ENCODE peak calls at places on chromosomes 16 and 17, in ten cellular contexts. L, N, E, Z, O, U, R, J, A and M are unnamed samples.

GRCh38 chr17:40782450-40782849 is at the start of gene KRT27:
- DNase-seq in U (no peak), N (no peak), R (no peak), J (no peak), E (no peak), Z (no peak), A (no peak), L (no peak), O (no peak), M (no peak)

GRCh38 chr17:34712481-34713195 is 133.3 kb downstream of the TMEM132E start:
- DNase-seq in E (no peak), N (no peak), L (no peak), R (no peak), O (no peak), Z (no peak), U (no peak), A (no peak), J (no peak), M (no peak)

GRCh38 chr17:31327534-31328526 is 6.4 kb upstream of the EVI2A start:
- DNase-seq in R (peak), N (no peak), U (peak), J (peak), A (no peak), L (no peak), Z (peak), E (no peak), O (no peak), M (no peak)

GRCh38 chr17:3888343-3889171 is 4.3 kb downstream of the CAMKK1 start:
- DNase-seq in O (no peak), U (peak), Z (peak), J (peak), R (peak), E (no peak), N (no peak), L (peak), A (peak), M (no peak)

GRCh38 chr16:17461951-17462729 is 8.6 kb downstream of the XYLT1 start:
- DNase-seq in N (no peak), E (no peak), J (no peak), Z (no peak), O (no peak), A (no peak), L (no peak), U (no peak), R (no peak), M (no peak)

GRCh38 chr17:2975469-2975958 is 87.9 kb downstream of the OR1D5 start:
- DNase-seq in E (no peak), O (peak), N (peak), R (peak), A (no peak), J (no peak), Z (no peak), L (peak), U (no peak), M (no peak)

GRCh38 chr16:56862776-56863175 is 2.2 kb upstream of the SLC12A3 start:
- DNase-seq in Z (no peak), O (no peak), A (no peak), E (no peak), J (no peak), U (no peak), L (no peak), N (no peak), R (no peak), M (no peak)

GRCh38 chr17:76540381-76541300 is 797 bp downstream of the PRCD start:
- DNase-seq in L (peak), R (peak), O (peak), E (no peak), A (peak), Z (peak), U (peak), N (peak), J (peak), M (peak)

GRCh38 chr17:72702998-72703397 is 389.5 kb downstream of the SLC39A11 start:
- DNase-seq in J (no peak), R (peak), O (no peak), U (no peak), L (no peak), E (no peak), Z (no peak), A (no peak), N (no peak), M (no peak)

GRCh38 chr17:17203173-17203730 is 2.9 kb downstream of the PLD6 start:
- DNase-seq in U (no peak), R (no peak), J (no peak), O (no peak), L (no peak), N (no peak), E (no peak), Z (no peak), A (no peak), M (no peak)

GRCh38 chr16:87697256-87697655 is 68.5 kb downstream of the KLHDC4 start:
- DNase-seq in U (no peak), O (no peak), N (no peak), A (no peak), R (no peak), J (no peak), L (no peak), E (no peak), Z (no peak), M (no peak)

GRCh38 chr17:7034955-7035590 is 742 bp upstream of the SLC16A13 start:
- DNase-seq in A (no peak), R (no peak), N (no peak), Z (no peak), U (no peak), E (peak), J (no peak), O (no peak), L (no peak), M (no peak)

GRCh38 chr17:58120195-58120822 is 27.9 kb upstream of the OR4D1 start:
- DNase-seq in A (peak), U (peak), J (peak), R (peak), L (peak), E (peak), N (no peak), O (peak), Z (peak), M (no peak)

GRCh38 chr16:19014456-19014855 is 30.7 kb downstream of the TMC7 start:
- DNase-seq in O (no peak), N (peak), L (no peak), A (no peak), J (peak), R (peak), U (no peak), E (no peak), Z (no peak), M (no peak)

GRCh38 chr17:57296231-57296630 is 39.9 kb downstream of the MSI2 start:
- DNase-seq in A (no peak), J (no peak), Z (peak), R (no peak), U (peak), E (no peak), O (no peak), L (no peak), N (no peak), M (no peak)

GRCh38 chr17:29442451-29442850 is 52.3 kb downstream of the TAOK1 start:
- DNase-seq in E (no peak), J (no peak), R (no peak), A (no peak), Z (no peak), L (no peak), U (no peak), N (no peak), O (no peak), M (no peak)

GRCh38 chr16:22933173-22933572 is 119.2 kb downstream of the HS3ST2 start:
- DNase-seq in R (peak), Z (no peak), E (no peak), A (no peak), J (no peak), U (no peak), L (no peak), N (no peak), O (no peak), M (no peak)

GRCh38 chr16:66752379-66752778 is 970 bp upstream of the DYNC1LI2 start:
- DNase-seq in L (no peak), R (no peak), J (no peak), Z (no peak), U (no peak), A (no peak), N (no peak), O (no peak), E (no peak), M (no peak)

GRCh38 chr16:56363781-56364565 is 61.4 kb downstream of the AMFR start:
- DNase-seq in A (no peak), J (no peak), O (peak), L (no peak), R (no peak), N (peak), Z (no peak), U (no peak), E (no peak), M (no peak)

GRCh38 chr16:70396209-70396904 is 42.5 kb downstream of the ST3GAL2 start:
- DNase-seq in E (no peak), R (no peak), N (no peak), U (no peak), J (peak), A (no peak), O (no peak), L (no peak), Z (peak), M (no peak)

GRCh38 chr17:15351925-15352324 is 10.5 kb upstream of the TEKT3 start:
- DNase-seq in O (no peak), Z (peak), U (peak), A (peak), E (no peak), R (peak), N (no peak), L (no peak), J (peak), M (no peak)

GRCh38 chr17:82215095-82215971 is 2.7 kb upstream of the CCDC57 start:
- DNase-seq in E (no peak), L (no peak), Z (peak), R (peak), N (peak), O (peak), A (no peak), J (peak), U (no peak), M (no peak)

GRCh38 chr16:55480228-55480655 is 1.2 kb downstream of the MMP2 start:
- DNase-seq in L (peak), U (peak), N (peak), Z (peak), O (peak), J (peak), A (peak), R (peak), E (no peak), M (peak)

GRCh38 chr17:8696951-8697745 is 47.5 kb downstream of the CCDC42 start:
- DNase-seq in A (peak), N (no peak), Z (peak), U (peak), O (no peak), E (no peak), L (no peak), J (no peak), R (peak), M (no peak)

GRCh38 chr17:29929006-29929543 is 953 bp downstream of the SSH2 start:
- DNase-seq in A (no peak), U (peak), L (peak), J (peak), Z (peak), O (peak), N (no peak), E (peak), R (peak), M (no peak)

GRCh38 chr17:74493381-74493833 is 27.0 kb downstream of the CD300A start:
- DNase-seq in N (peak), A (peak), Z (peak), O (peak), R (peak), U (peak), J (peak), L (peak), E (peak), M (peak)

GRCh38 chr16:14339694-14340093 is 268.6 kb downstream of the MRTFB start:
- DNase-seq in N (no peak), E (no peak), J (no peak), U (no peak), Z (no peak), L (no peak), R (no peak), A (no peak), O (no peak), M (no peak)

GRCh38 chr16:70706948-70707465 is 21.2 kb upstream of the MTSS2 start:
- DNase-seq in J (peak), E (no peak), L (no peak), N (no peak), R (peak), Z (peak), U (peak), O (no peak), A (no peak), M (no peak)

GRCh38 chr17:2259769-2260536 is 43.6 kb downstream of the SMG6 start:
- DNase-seq in L (no peak), J (peak), Z (peak), O (no peak), A (no peak), R (no peak), E (peak), N (no peak), U (no peak), M (no peak)

GRCh38 chr17:81346090-81346907 is 49.0 kb upstream of the BAHCC1 start:
- DNase-seq in R (peak), L (peak), N (peak), J (peak), E (peak), A (peak), O (peak), Z (peak), U (peak), M (peak)

GRCh38 chr16:47774661-47775060 is 313.5 kb downstream of the PHKB start:
- DNase-seq in A (no peak), O (no peak), R (peak), U (peak), E (no peak), J (peak), L (peak), Z (peak), N (no peak), M (no peak)

GRCh38 chr16:324451-325334 is 27.8 kb downstream of the AXIN1 start:
- DNase-seq in N (no peak), O (no peak), E (peak), J (no peak), Z (no peak), L (no peak), U (no peak), R (no peak), A (no peak), M (no peak)

GRCh38 chr17:76884995-76885896 is 17.0 kb downstream of the MGAT5B start:
- DNase-seq in Z (no peak), O (no peak), R (no peak), E (no peak), U (no peak), L (no peak), N (no peak), A (no peak), J (no peak), M (no peak)

DNA sequence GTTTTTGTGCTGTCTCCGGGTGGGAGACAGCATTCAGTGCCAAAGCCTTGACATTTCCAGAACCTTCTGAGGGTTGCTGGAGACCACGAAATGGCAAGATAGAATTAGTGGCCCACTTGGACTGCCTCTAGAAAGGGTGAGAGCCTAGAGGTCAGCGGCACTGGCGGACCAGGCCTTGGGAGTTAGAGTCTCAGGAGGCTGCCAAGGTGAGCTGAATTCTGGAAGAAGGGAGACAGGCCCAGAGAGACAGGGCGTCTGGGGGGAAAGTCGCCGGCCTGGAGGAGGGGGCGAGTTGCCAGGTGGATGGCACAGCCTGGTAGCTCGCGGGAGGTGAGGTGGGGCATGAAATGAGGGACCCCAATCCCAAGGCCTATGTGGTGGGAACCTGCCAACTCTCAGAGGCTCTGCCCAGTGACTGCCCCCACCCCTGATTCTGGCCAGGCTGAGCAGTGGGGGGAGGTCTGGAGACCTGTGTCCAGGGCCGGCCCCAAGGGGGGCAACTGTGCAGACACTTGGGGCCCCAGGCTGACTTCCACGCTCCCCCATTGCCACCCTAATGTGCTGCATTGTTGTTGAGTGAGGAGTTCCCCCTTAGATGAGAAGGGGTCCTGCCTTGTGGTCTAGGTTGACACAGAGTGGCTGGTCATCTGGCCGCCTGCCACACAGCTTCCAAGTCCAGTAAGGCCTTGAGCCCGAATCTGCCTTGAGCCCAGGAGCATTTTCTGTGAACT is 211.1 kb upstream of the CIBAR2 start:
- DNase-seq in J (no peak), O (no peak), L (no peak), Z (no peak), E (no peak), R (no peak), U (no peak), A (no peak), N (no peak), M (no peak)
- H3K27ac ChIP-seq in J (peak), O (peak), L (peak), Z (no peak), E (no peak), R (no peak), U (no peak), A (peak), N (no peak), M (no peak)

GRCh38 chr16:86667035-86667434 is 88.7 kb downstream of the FOXL1 start:
- DNase-seq in N (no peak), R (no peak), L (no peak), U (no peak), E (no peak), A (no peak), J (no peak), O (no peak), Z (no peak), M (no peak)

GRCh38 chr16:86663691-86664517 is 85.6 kb downstream of the FOXL1 start:
- DNase-seq in E (no peak), Z (peak), N (no peak), L (no peak), A (no peak), U (peak), R (peak), J (peak), O (no peak), M (no peak)

GRCh38 chr16:86664518-86665318 is 86.4 kb downstream of the FOXL1 start:
- DNase-seq in R (peak), A (no peak), J (peak), Z (peak), E (no peak), U (peak), O (no peak), L (peak), N (no peak), M (no peak)

GRCh38 chr16:86665929-86666328 is 87.6 kb downstream of the FOXL1 start:
- DNase-seq in Z (no peak), U (no peak), R (no peak), O (no peak), N (no peak), L (no peak), E (no peak), J (no peak), A (no peak), M (no peak)

GRCh38 chr16:86665319-86665675 is 86.9 kb downstream of the FOXL1 start:
- DNase-seq in N (no peak), A (no peak), L (no peak), U (peak), R (peak), J (peak), O (no peak), E (no peak), Z (peak), M (no peak)
- H3K27ac ChIP-seq in N (no peak), A (peak), L (peak), U (peak), R (no peak), J (peak), O (no peak), E (no peak), Z (peak), M (no peak)

GRCh38 chr16:57999971-58000705 is at the start of gene ZNF319:
- DNase-seq in O (no peak), Z (no peak), U (no peak), R (no peak), A (no peak), L (no peak), N (no peak), J (peak), E (no peak), M (no peak)
- H3K27ac ChIP-seq in O (peak), Z (peak), U (peak), R (peak), A (peak), L (peak), N (peak), J (peak), E (peak), M (peak)

DNA sequence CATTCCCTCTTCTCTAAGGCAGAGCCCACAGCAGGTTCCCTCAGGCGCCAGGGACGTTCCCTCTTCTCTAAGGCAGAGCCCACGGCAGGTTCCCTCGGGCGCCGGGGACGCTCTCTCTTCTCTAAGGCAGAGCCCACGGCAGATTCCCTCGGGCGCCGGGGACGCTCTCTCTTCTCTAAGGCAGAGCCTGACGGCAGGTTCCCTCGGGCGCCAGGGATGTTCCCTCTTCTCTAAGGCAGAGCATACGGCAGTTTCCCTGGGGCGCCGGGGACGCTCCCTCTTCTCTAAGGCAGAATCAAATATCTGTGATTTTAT is 24.3 kb downstream of the ACSF3 start:
- DNase-seq in J (no peak), L (no peak), U (no peak), E (no peak), Z (no peak), N (no peak), R (no peak), O (no peak), A (no peak), M (no peak)
- H3K27ac ChIP-seq in J (no peak), L (no peak), U (no peak), E (no peak), Z (no peak), N (no peak), R (no peak), O (no peak), A (no peak), M (no peak)

GRCh38 chr17:37043201-37043600 is 94.4 kb downstream of the AATF start:
- DNase-seq in U (peak), Z (peak), N (no peak), A (no peak), E (no peak), L (no peak), R (no peak), J (peak), O (no peak), M (no peak)
- H3K27ac ChIP-seq in U (no peak), Z (no peak), N (no peak), A (no peak), E (no peak), L (no peak), R (no peak), J (no peak), O (no peak), M (no peak)

DNA sequence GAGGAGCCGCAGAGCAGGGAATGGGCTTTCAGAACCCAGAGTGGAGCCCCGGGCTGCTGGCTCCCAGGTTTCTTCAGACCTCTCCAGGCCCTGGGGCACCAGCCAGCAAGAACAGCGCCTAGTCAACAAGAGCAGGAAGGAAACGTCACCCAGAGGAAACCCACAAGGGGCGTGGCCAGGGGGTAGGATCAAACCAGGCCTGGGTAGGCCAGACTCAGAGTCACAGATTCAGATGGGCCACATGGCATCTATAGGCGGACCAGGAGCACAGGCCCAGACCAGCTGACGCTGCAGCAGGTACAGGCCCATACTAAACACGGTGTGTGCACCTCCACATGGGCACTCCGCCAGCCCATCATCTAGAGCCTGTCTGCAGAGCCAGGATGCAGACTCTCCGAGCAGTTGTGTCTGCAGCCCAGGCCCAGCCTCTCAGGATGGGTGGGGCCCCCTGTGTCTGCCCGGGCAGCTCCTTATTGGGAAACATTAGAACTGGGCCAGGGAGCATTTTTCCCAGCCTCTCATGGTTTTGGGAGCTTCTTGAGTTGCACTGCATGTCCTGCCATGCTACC is at the start of gene NLRP1:
- DNase-seq in R (peak), N (peak), O (peak), E (peak), A (peak), J (peak), L (peak), Z (peak), U (peak), M (peak)
- H3K27ac ChIP-seq in R (no peak), N (peak), O (peak), E (peak), A (peak), J (peak), L (peak), Z (no peak), U (peak), M (peak)

GRCh38 chr17:78647030-78647429 is 69.8 kb upstream of the DNAH17 start:
- DNase-seq in J (no peak), A (no peak), O (no peak), R (no peak), N (no peak), E (no peak), Z (no peak), L (no peak), U (no peak), M (no peak)

GRCh38 chr17:78644259-78644658 is 67.1 kb upstream of the DNAH17 start:
- DNase-seq in L (no peak), N (peak), O (no peak), A (no peak), J (no peak), R (no peak), E (no peak), U (no peak), Z (no peak), M (no peak)

GRCh38 chr17:78644971-78645370 is 67.8 kb upstream of the DNAH17 start:
- DNase-seq in E (no peak), N (no peak), U (no peak), L (no peak), A (no peak), R (no peak), Z (no peak), J (no peak), O (no peak), M (no peak)

GRCh38 chr17:78643326-78643725 is 66.1 kb upstream of the DNAH17 start:
- DNase-seq in E (no peak), R (no peak), N (peak), L (no peak), J (no peak), O (no peak), Z (no peak), A (no peak), U (no peak), M (no peak)

GRCh38 chr17:78645421-78646295 is 68.5 kb upstream of the DNAH17 start:
- DNase-seq in N (peak), E (peak), A (peak), Z (peak), L (peak), U (peak), O (no peak), J (peak), R (peak), M (no peak)
- H3K27ac ChIP-seq in N (peak), E (peak), A (no peak), Z (no peak), L (no peak), U (no peak), O (peak), J (no peak), R (no peak), M (peak)